ENCODE peak calls at places on chromosomes 2 and 18, in six cellular contexts. One of them, this sample, is unnamed.

GRCh38 chr2:65299246-65299645 is 71.6 kb downstream of the ACTR2 start:
- DNase-seq in aorta: no peak
- DNase-seq in tibial nerve: no peak
- DNase-seq in tibial artery: no peak
- DNase-seq in pancreas: no peak
- DNase-seq in kidney epithelial cell: no peak
- DNase-seq in this sample: no peak

GRCh38 chr2:128348505-128349065 is 29.9 kb upstream of the HS6ST1 start:
- DNase-seq in aorta: no peak
- DNase-seq in tibial nerve: no peak
- DNase-seq in tibial artery: no peak
- DNase-seq in pancreas: no peak
- DNase-seq in kidney epithelial cell: no peak
- DNase-seq in this sample: peak; percentile 43

GRCh38 chr18:11260963-11261441 is 111.6 kb upstream of the PIEZO2 start:
- DNase-seq in aorta: no peak
- DNase-seq in tibial nerve: no peak
- DNase-seq in tibial artery: no peak
- DNase-seq in pancreas: no peak
- DNase-seq in kidney epithelial cell: no peak
- DNase-seq in this sample: no peak

GRCh38 chr2:2846379-2847130 is 515.5 kb upstream of the MYT1L start:
- DNase-seq in aorta: no peak
- DNase-seq in tibial nerve: no peak
- DNase-seq in tibial artery: peak; percentile 39
- DNase-seq in pancreas: peak; percentile 95
- DNase-seq in kidney epithelial cell: no peak
- DNase-seq in this sample: no peak

GRCh38 chr2:102872388-102872787 is 110.6 kb downstream of the TMEM182 start:
- DNase-seq in aorta: no peak
- DNase-seq in tibial nerve: no peak
- DNase-seq in tibial artery: no peak
- DNase-seq in pancreas: no peak
- DNase-seq in kidney epithelial cell: no peak
- DNase-seq in this sample: no peak

GRCh38 chr2:67879586-67880290 is 183.1 kb downstream of the C1D start:
- DNase-seq in aorta: no peak
- DNase-seq in tibial nerve: no peak
- DNase-seq in tibial artery: no peak
- DNase-seq in pancreas: no peak
- DNase-seq in kidney epithelial cell: peak; percentile 65
- DNase-seq in this sample: no peak

GRCh38 chr18:74064510-74064909 is 83.1 kb downstream of the FBXO15 start:
- DNase-seq in aorta: no peak
- DNase-seq in tibial nerve: no peak
- DNase-seq in tibial artery: no peak
- DNase-seq in pancreas: no peak
- DNase-seq in kidney epithelial cell: no peak
- DNase-seq in this sample: no peak

GRCh38 chr2:27752551-27753237 is 18.8 kb upstream of the MRPL33 start:
- DNase-seq in aorta: no peak
- DNase-seq in tibial nerve: no peak
- DNase-seq in tibial artery: no peak
- DNase-seq in pancreas: no peak
- DNase-seq in kidney epithelial cell: no peak
- DNase-seq in this sample: peak; percentile 52

GRCh38 chr2:28949617-28950305 is 31.3 kb upstream of the TOGARAM2 start:
- DNase-seq in aorta: no peak
- DNase-seq in tibial nerve: no peak
- DNase-seq in tibial artery: no peak
- DNase-seq in pancreas: no peak
- DNase-seq in kidney epithelial cell: no peak
- DNase-seq in this sample: no peak

GRCh38 chr2:38454081-38454480 is 77.0 kb upstream of the ATL2 start:
- DNase-seq in aorta: no peak
- DNase-seq in tibial nerve: no peak
- DNase-seq in tibial artery: no peak
- DNase-seq in pancreas: no peak
- DNase-seq in kidney epithelial cell: no peak
- DNase-seq in this sample: no peak

GRCh38 chr2:189783451-189783926 is 650 bp downstream of the ORMDL1 start:
- DNase-seq in aorta: no peak
- DNase-seq in tibial nerve: no peak
- DNase-seq in tibial artery: no peak
- DNase-seq in pancreas: no peak
- DNase-seq in kidney epithelial cell: no peak
- DNase-seq in this sample: no peak

GRCh38 chr2:238240761-238241711 is 1.2 kb upstream of the HES6 start:
- DNase-seq in aorta: peak; percentile 54
- DNase-seq in tibial nerve: no peak
- DNase-seq in tibial artery: no peak
- DNase-seq in pancreas: peak; percentile 95
- DNase-seq in kidney epithelial cell: no peak
- DNase-seq in this sample: no peak

GRCh38 chr2:88549616-88550292 is 77.5 kb downstream of the EIF2AK3 start:
- DNase-seq in aorta: no peak
- DNase-seq in tibial nerve: no peak
- DNase-seq in tibial artery: no peak
- DNase-seq in pancreas: no peak
- DNase-seq in kidney epithelial cell: no peak
- DNase-seq in this sample: no peak

GRCh38 chr2:95274291-95275150 is at the start of gene PROM2:
- DNase-seq in aorta: no peak
- DNase-seq in tibial nerve: no peak
- DNase-seq in tibial artery: peak; percentile 10
- DNase-seq in pancreas: peak; percentile 95
- DNase-seq in kidney epithelial cell: no peak
- DNase-seq in this sample: no peak

GRCh38 chr18:8314123-8314522 is 295.1 kb upstream of the RAB12 start:
- DNase-seq in aorta: no peak
- DNase-seq in tibial nerve: no peak
- DNase-seq in tibial artery: no peak
- DNase-seq in pancreas: no peak
- DNase-seq in kidney epithelial cell: no peak
- DNase-seq in this sample: no peak

GRCh38 chr18:26425148-26425531 is 123.2 kb downstream of the KCTD1 start:
- DNase-seq in aorta: no peak
- DNase-seq in tibial nerve: no peak
- DNase-seq in tibial artery: no peak
- DNase-seq in pancreas: no peak
- DNase-seq in kidney epithelial cell: peak; percentile 42
- DNase-seq in this sample: peak; percentile 42

GRCh38 chr2:174053285-174053684 is 88.1 kb upstream of the SP3 start:
- DNase-seq in aorta: no peak
- DNase-seq in tibial nerve: no peak
- DNase-seq in tibial artery: no peak
- DNase-seq in pancreas: no peak
- DNase-seq in kidney epithelial cell: no peak
- DNase-seq in this sample: no peak

GRCh38 chr2:53886406-53887280 is 26.9 kb upstream of the GPR75 start:
- DNase-seq in aorta: no peak
- DNase-seq in tibial nerve: no peak
- DNase-seq in tibial artery: no peak
- DNase-seq in pancreas: no peak
- DNase-seq in kidney epithelial cell: no peak
- DNase-seq in this sample: no peak

GRCh38 chr2:218230882-218231281 is 13.9 kb downstream of the ARPC2 start:
- DNase-seq in aorta: no peak
- DNase-seq in tibial nerve: no peak
- DNase-seq in tibial artery: no peak
- DNase-seq in pancreas: no peak
- DNase-seq in kidney epithelial cell: peak; percentile 69
- DNase-seq in this sample: no peak

GRCh38 chr18:57210101-57210661 is 63.3 kb downstream of the BOD1L2 start:
- DNase-seq in aorta: peak; percentile 54
- DNase-seq in tibial nerve: peak; percentile 17
- DNase-seq in tibial artery: peak; percentile 49
- DNase-seq in pancreas: no peak
- DNase-seq in kidney epithelial cell: peak; percentile 64
- DNase-seq in this sample: peak; percentile 67

GRCh38 chr2:53768233-53768542 is 584 bp downstream of the CHAC2 start:
- DNase-seq in aorta: no peak
- DNase-seq in tibial nerve: no peak
- DNase-seq in tibial artery: no peak
- DNase-seq in pancreas: no peak
- DNase-seq in kidney epithelial cell: no peak
- DNase-seq in this sample: no peak

GRCh38 chr2:121442889-121443288 is 87.8 kb upstream of the RNU4ATAC start:
- DNase-seq in aorta: no peak
- DNase-seq in tibial nerve: no peak
- DNase-seq in tibial artery: no peak
- DNase-seq in pancreas: no peak
- DNase-seq in kidney epithelial cell: no peak
- DNase-seq in this sample: no peak
- H3K36me3 ChIP-seq in aorta: peaks cover 11% of the 10 kb centered on the region
- H3K36me3 ChIP-seq in tibial nerve: peaks cover 69% of the 10 kb centered on the region
- H3K36me3 ChIP-seq in tibial artery: peaks cover 59% of the 10 kb centered on the region
- H3K36me3 ChIP-seq in pancreas: peaks cover 3% of the 10 kb centered on the region
- H3K36me3 ChIP-seq in kidney epithelial cell: no peaks in the 10 kb centered on the region
- H3K36me3 ChIP-seq in this sample: peaks cover 59% of the 10 kb centered on the region

DNA sequence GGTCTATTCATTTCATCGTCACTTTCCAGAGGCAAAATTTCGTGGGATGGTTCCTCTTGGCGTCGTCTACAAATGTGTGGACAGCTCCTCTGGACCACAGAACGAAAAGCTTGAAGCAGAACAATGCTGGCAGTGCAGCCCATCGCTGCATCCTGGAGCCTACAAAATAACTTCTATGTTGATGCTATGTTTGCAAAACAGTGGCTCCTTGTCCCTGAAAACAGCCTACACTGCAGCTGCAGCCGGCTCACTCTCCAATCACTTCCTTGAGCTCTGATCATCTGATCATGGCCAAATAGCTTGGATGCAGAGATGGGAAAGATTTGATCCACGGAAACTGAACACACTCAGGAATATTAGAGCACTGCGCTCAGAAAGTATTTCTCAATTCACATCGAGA is 60.0 kb downstream of the DOCK10 start:
- DNase-seq in aorta: peak; percentile 51
- DNase-seq in tibial nerve: no peak
- DNase-seq in tibial artery: no peak
- DNase-seq in pancreas: no peak
- DNase-seq in kidney epithelial cell: no peak
- DNase-seq in this sample: no peak
- H3K4me3 ChIP-seq in aorta: peak overlapping the region; percentile 94
- H3K4me3 ChIP-seq in tibial nerve: peak overlapping the region; percentile 17
- H3K4me3 ChIP-seq in tibial artery: peak overlapping the region; percentile 51
- H3K4me3 ChIP-seq in pancreas: no peak overlapping the region
- H3K4me3 ChIP-seq in kidney epithelial cell: no peak overlapping the region
- H3K4me3 ChIP-seq in this sample: peak overlapping the region; percentile 18

DNA sequence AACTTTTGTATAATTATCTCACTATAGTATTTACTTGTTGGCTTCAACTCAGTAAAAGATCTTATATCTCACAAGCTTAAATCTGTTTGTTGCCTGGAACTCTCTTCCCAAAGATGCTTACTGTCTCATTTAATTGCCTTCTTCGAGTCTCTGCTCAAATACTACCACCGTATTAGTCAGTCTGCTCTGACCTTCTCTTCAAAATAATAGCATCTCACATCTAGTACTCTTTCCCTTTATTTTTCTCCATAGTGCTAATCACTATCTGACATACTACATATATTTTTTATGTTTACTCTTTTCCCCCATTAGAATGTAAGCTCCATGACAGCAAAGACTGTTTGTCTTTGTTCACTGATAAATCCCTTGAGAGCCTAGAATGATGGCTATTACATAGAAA is 10.6 kb upstream of the MPP4 start:
- DNase-seq in aorta: no peak
- DNase-seq in tibial nerve: no peak
- DNase-seq in tibial artery: no peak
- DNase-seq in pancreas: no peak
- DNase-seq in kidney epithelial cell: no peak
- DNase-seq in this sample: no peak
- H3K36me3 ChIP-seq in aorta: peaks cover 14% of the 10 kb centered on the region
- H3K36me3 ChIP-seq in tibial nerve: peaks cover 89% of the 10 kb centered on the region
- H3K36me3 ChIP-seq in tibial artery: peaks cover 69% of the 10 kb centered on the region
- H3K36me3 ChIP-seq in pancreas: peaks cover 4% of the 10 kb centered on the region
- H3K36me3 ChIP-seq in kidney epithelial cell: no peaks in the 10 kb centered on the region
- H3K36me3 ChIP-seq in this sample: peaks cover 88% of the 10 kb centered on the region

GRCh38 chr18:24488824-24489493 is 28.5 kb downstream of the HRH4 start:
- DNase-seq in aorta: no peak
- DNase-seq in tibial nerve: no peak
- DNase-seq in tibial artery: no peak
- DNase-seq in pancreas: no peak
- DNase-seq in kidney epithelial cell: no peak
- DNase-seq in this sample: no peak

GRCh38 chr18:24490545-24490944 is 30.1 kb downstream of the HRH4 start:
- DNase-seq in aorta: no peak
- DNase-seq in tibial nerve: no peak
- DNase-seq in tibial artery: no peak
- DNase-seq in pancreas: no peak
- DNase-seq in kidney epithelial cell: no peak
- DNase-seq in this sample: no peak

GRCh38 chr18:24494586-24494985 is 34.1 kb downstream of the HRH4 start:
- DNase-seq in aorta: no peak
- DNase-seq in tibial nerve: no peak
- DNase-seq in tibial artery: no peak
- DNase-seq in pancreas: no peak
- DNase-seq in kidney epithelial cell: no peak
- DNase-seq in this sample: no peak

GRCh38 chr18:24492445-24492844 is 32.0 kb downstream of the HRH4 start:
- DNase-seq in aorta: no peak
- DNase-seq in tibial nerve: no peak
- DNase-seq in tibial artery: no peak
- DNase-seq in pancreas: no peak
- DNase-seq in kidney epithelial cell: no peak
- DNase-seq in this sample: no peak

GRCh38 chr18:24491882-24492281 is 31.4 kb downstream of the HRH4 start:
- DNase-seq in aorta: no peak
- DNase-seq in tibial nerve: no peak
- DNase-seq in tibial artery: no peak
- DNase-seq in pancreas: no peak
- DNase-seq in kidney epithelial cell: no peak
- DNase-seq in this sample: no peak
- H3K4me3 ChIP-seq in aorta: no peak overlapping the region
- H3K4me3 ChIP-seq in tibial nerve: no peak overlapping the region
- H3K4me3 ChIP-seq in tibial artery: no peak overlapping the region
- H3K4me3 ChIP-seq in pancreas: no peak overlapping the region
- H3K4me3 ChIP-seq in kidney epithelial cell: no peak overlapping the region
- H3K4me3 ChIP-seq in this sample: no peak overlapping the region

GRCh38 chr2:197477764-197478163 is 21.9 kb downstream of the HSPD1 start:
- DNase-seq in aorta: no peak
- DNase-seq in tibial nerve: no peak
- DNase-seq in tibial artery: no peak
- DNase-seq in pancreas: no peak
- DNase-seq in kidney epithelial cell: no peak
- DNase-seq in this sample: no peak
- H3K36me3 ChIP-seq in aorta: no peaks in the 10 kb centered on the region
- H3K36me3 ChIP-seq in tibial nerve: peaks cover 77% of the 10 kb centered on the region
- H3K36me3 ChIP-seq in tibial artery: peaks cover 86% of the 10 kb centered on the region
- H3K36me3 ChIP-seq in pancreas: peaks cover 22% of the 10 kb centered on the region
- H3K36me3 ChIP-seq in kidney epithelial cell: peaks cover 1% of the 10 kb centered on the region
- H3K36me3 ChIP-seq in this sample: peaks cover 54% of the 10 kb centered on the region

GRCh38 chr2:98087447-98088065 is 589 bp downstream of the VWA3B start:
- DNase-seq in aorta: no peak
- DNase-seq in tibial nerve: no peak
- DNase-seq in tibial artery: no peak
- DNase-seq in pancreas: no peak
- DNase-seq in kidney epithelial cell: no peak
- DNase-seq in this sample: no peak
- H3K4me3 ChIP-seq in aorta: no peak overlapping the region
- H3K4me3 ChIP-seq in tibial nerve: peak overlapping the region; percentile 27
- H3K4me3 ChIP-seq in tibial artery: peak overlapping the region; percentile 51
- H3K4me3 ChIP-seq in pancreas: peak overlapping the region; percentile 37
- H3K4me3 ChIP-seq in kidney epithelial cell: peak overlapping the region; percentile 46
- H3K4me3 ChIP-seq in this sample: no peak overlapping the region

This sample was measured in right atrium auricular region.